ENCODE peak calls at places on chromosomes 3 and 15, in eight cellular contexts. P is heart left ventricle, Y is dorsolateral prefrontal cortex, W is transverse colon, C is pancreas, M is left ventricle myocardium inferior, Q is tibial artery, X is mammary epithelial cell. K is an unnamed sample.

GRCh38 chr15:70627734-70628541 is 135.4 kb downstream of the UACA start:
- DNase-seq in P (no peak), Y (no peak), W (no peak), C (no peak), M (no peak), Q (no peak), X (no peak), K (no peak)

GRCh38 chr15:27175479-27176153 is 204.6 kb downstream of the GABRG3 start:
- DNase-seq in P (no peak), Y (no peak), W (no peak), C (no peak), M (no peak), Q (no peak), X (no peak), K (no peak)

GRCh38 chr3:100954990-100955389 is 38.2 kb downstream of the ABI3BP start:
- DNase-seq in P (no peak), Y (no peak), W (peak), C (no peak), M (peak), Q (peak), X (peak), K (no peak)

GRCh38 chr3:95277614-95278013 is 1214.8 kb downstream of the NSUN3 start:
- DNase-seq in P (no peak), Y (no peak), W (no peak), C (no peak), M (no peak), Q (no peak), X (no peak), K (no peak)

GRCh38 chr3:124985358-124985757 is 50.8 kb upstream of the MUC13 start:
- DNase-seq in P (no peak), Y (no peak), W (no peak), C (no peak), M (no peak), Q (no peak), X (peak), K (no peak)

GRCh38 chr3:122008166-122008565 is 13.9 kb downstream of the ILDR1 start:
- DNase-seq in P (no peak), Y (no peak), W (no peak), C (no peak), M (no peak), Q (no peak), X (no peak), K (no peak)

GRCh38 chr15:70584441-70584837 is 178.9 kb downstream of the UACA start:
- DNase-seq in P (no peak), Y (no peak), W (no peak), C (no peak), M (no peak), Q (peak), X (no peak), K (no peak)

GRCh38 chr3:126891141-126891540 is 91.8 kb upstream of the PLXNA1 start:
- DNase-seq in P (no peak), Y (no peak), W (no peak), C (no peak), M (no peak), Q (peak), X (no peak), K (no peak)

GRCh38 chr3:194985031-194985578 is 285.9 kb downstream of the XXYLT1 start:
- DNase-seq in P (peak), Y (no peak), W (peak), C (peak), M (peak), Q (peak), X (no peak), K (no peak)

GRCh38 chr3:121601212-121601812 is 8.1 kb downstream of the FBXO40 start:
- DNase-seq in P (no peak), Y (no peak), W (no peak), C (no peak), M (no peak), Q (no peak), X (no peak), K (no peak)

GRCh38 chr3:127886276-127886862 is 28.7 kb upstream of the KBTBD12 start:
- DNase-seq in P (no peak), Y (no peak), W (no peak), C (no peak), M (no peak), Q (no peak), X (no peak), K (no peak)

GRCh38 chr3:39292961-39293360 is 13.1 kb upstream of the CX3CR1 start:
- DNase-seq in P (no peak), Y (no peak), W (no peak), C (no peak), M (no peak), Q (no peak), X (no peak), K (no peak)

GRCh38 chr3:191721390-191721801 is 260.4 kb downstream of the PYDC2 start:
- DNase-seq in P (no peak), Y (no peak), W (no peak), C (no peak), M (no peak), Q (no peak), X (peak), K (no peak)

GRCh38 chr15:66787472-66787871 is 85.4 kb downstream of the SMAD6 start:
- DNase-seq in P (no peak), Y (no peak), W (no peak), C (no peak), M (no peak), Q (peak), X (no peak), K (no peak)

GRCh38 chr3:132981746-132982145 is 56.4 kb upstream of the TMEM108 start:
- DNase-seq in P (no peak), Y (no peak), W (no peak), C (no peak), M (no peak), Q (no peak), X (no peak), K (no peak)

GRCh38 chr3:188558343-188559068 is 404.5 kb downstream of the LPP start:
- DNase-seq in P (no peak), Y (no peak), W (no peak), C (no peak), M (no peak), Q (no peak), X (no peak), K (no peak)

GRCh38 chr3:14862661-14863230 is 44.0 kb downstream of the FGD5 start:
- DNase-seq in P (no peak), Y (no peak), W (no peak), C (no peak), M (no peak), Q (peak), X (no peak), K (no peak)

GRCh38 chr3:188905580-188905979 is 266.2 kb upstream of the TPRG1 start:
- DNase-seq in P (no peak), Y (no peak), W (no peak), C (no peak), M (no peak), Q (no peak), X (no peak), K (no peak)

GRCh38 chr3:107574650-107575049 is 51.9 kb downstream of the BBX start:
- DNase-seq in P (no peak), Y (no peak), W (no peak), C (no peak), M (no peak), Q (no peak), X (peak), K (peak)

GRCh38 chr3:72829701-72830100 is 18.5 kb downstream of the SHQ1 start:
- DNase-seq in P (no peak), Y (no peak), W (no peak), C (no peak), M (no peak), Q (no peak), X (no peak), K (no peak)

GRCh38 chr3:123449092-123449985 is 449 bp upstream of the ADCY5 start:
- DNase-seq in P (peak), Y (no peak), W (peak), C (peak), M (peak), Q (peak), X (peak), K (no peak)

GRCh38 chr3:59286791-59287531 is 237.1 kb upstream of the CFAP20DC start:
- DNase-seq in P (no peak), Y (no peak), W (no peak), C (peak), M (no peak), Q (no peak), X (peak), K (no peak)

GRCh38 chr3:134332344-134332743 is 41.9 kb downstream of the AMOTL2 start:
- DNase-seq in P (no peak), Y (no peak), W (no peak), C (no peak), M (no peak), Q (peak), X (no peak), K (no peak)

GRCh38 chr15:72242775-72243370 is 11.9 kb upstream of the PKM start:
- DNase-seq in P (no peak), Y (no peak), W (no peak), C (no peak), M (no peak), Q (no peak), X (no peak), K (no peak)

GRCh38 chr3:152738656-152739055 is 96.3 kb upstream of the P2RY1 start:
- DNase-seq in P (no peak), Y (no peak), W (no peak), C (no peak), M (no peak), Q (no peak), X (no peak), K (no peak)

GRCh38 chr3:51967384-51968174 is at the start of gene PCBP4:
- DNase-seq in P (peak), Y (peak), W (peak), C (peak), M (peak), Q (peak), X (no peak), K (no peak)

GRCh38 chr15:86645861-86646393 is 566.3 kb downstream of the AGBL1 start:
- DNase-seq in P (no peak), Y (no peak), W (no peak), C (no peak), M (no peak), Q (no peak), X (peak), K (no peak)

GRCh38 chr15:65638681-65639089 is 16.9 kb downstream of the SLC24A1 start:
- DNase-seq in P (no peak), Y (no peak), W (no peak), C (no peak), M (no peak), Q (no peak), X (peak), K (no peak)

GRCh38 chr15:51846463-51847230 is 17.2 kb downstream of the TMOD3 start:
- DNase-seq in P (no peak), Y (no peak), W (no peak), C (no peak), M (no peak), Q (no peak), X (peak), K (no peak)

GRCh38 chr3:68571321-68571720 is 361.0 kb downstream of the TAFA4 start:
- DNase-seq in P (no peak), Y (no peak), W (no peak), C (no peak), M (no peak), Q (no peak), X (no peak), K (no peak)

GRCh38 chr3:27844052-27844675 is 122.0 kb upstream of the EOMES start:
- DNase-seq in P (no peak), Y (no peak), W (no peak), C (no peak), M (no peak), Q (no peak), X (no peak), K (no peak)

GRCh38 chr15:65958835-65959234 is 89.5 kb downstream of the RAB11A start:
- DNase-seq in P (no peak), Y (no peak), W (no peak), C (no peak), M (no peak), Q (no peak), X (no peak), K (no peak)

GRCh38 chr3:13046569-13047279 is 26.5 kb downstream of the IQSEC1 start:
- DNase-seq in P (no peak), Y (no peak), W (no peak), C (no peak), M (no peak), Q (no peak), X (no peak), K (no peak)

GRCh38 chr3:71258116-71258515 is 325.4 kb downstream of the FOXP1 start:
- DNase-seq in P (no peak), Y (no peak), W (no peak), C (no peak), M (no peak), Q (no peak), X (peak), K (peak)

GRCh38 chr3:131083190-131083863 is 56.6 kb downstream of the NEK11 start:
- DNase-seq in P (peak), Y (peak), W (peak), C (peak), M (peak), Q (peak), X (no peak), K (no peak)

GRCh38 chr3:165125836-165126235 is 47.5 kb upstream of the SI start:
- DNase-seq in P (no peak), Y (no peak), W (no peak), C (no peak), M (no peak), Q (no peak), X (no peak), K (no peak)

GRCh38 chr3:56254261-56254660 is 214.0 kb downstream of the ERC2 start:
- DNase-seq in P (no peak), Y (no peak), W (no peak), C (no peak), M (no peak), Q (no peak), X (no peak), K (no peak)

GRCh38 chr3:127037423-127037841 is 54.5 kb downstream of the PLXNA1 start:
- DNase-seq in P (peak), Y (peak), W (peak), C (no peak), M (peak), Q (peak), X (no peak), K (no peak)

GRCh38 chr15:34266751-34267150 is 41.9 kb downstream of the EMC4 start:
- DNase-seq in P (no peak), Y (no peak), W (no peak), C (no peak), M (no peak), Q (no peak), X (no peak), K (no peak)

GRCh38 chr3:183159319-183159718 is 3.2 kb downstream of the LAMP3 start:
- DNase-seq in P (no peak), Y (no peak), W (no peak), C (no peak), M (no peak), Q (no peak), X (no peak), K (no peak)

GRCh38 chr3:102235679-102236078 is 199.1 kb upstream of the ZPLD1 start:
- DNase-seq in P (no peak), Y (no peak), W (no peak), C (no peak), M (no peak), Q (no peak), X (no peak), K (no peak)
- TF ChIP-seq CTCF in P (peak), Y (peak), W (no peak), C (no peak), M (peak), Q (no peak), X (peak), K (peak)

GRCh38 chr3:149650828-149651227 is 7.0 kb downstream of the WWTR1 start:
- DNase-seq in P (no peak), Y (no peak), W (no peak), C (no peak), M (no peak), Q (no peak), X (peak), K (no peak)
- H3K4me3 ChIP-seq in P (no peak), Y (no peak), W (no peak), C (no peak), M (no peak), Q (no peak), X (no peak), K (no peak)

GRCh38 chr15:75731248-75732100 is 18.8 kb upstream of the CSPG4 start:
- DNase-seq in P (peak), Y (no peak), W (no peak), C (no peak), M (peak), Q (peak), X (no peak), K (no peak)
- TF ChIP-seq CTCF in P (peak), Y (no peak), W (no peak), C (no peak), M (no peak), Q (no peak), X (no peak), K (peak)

DNA sequence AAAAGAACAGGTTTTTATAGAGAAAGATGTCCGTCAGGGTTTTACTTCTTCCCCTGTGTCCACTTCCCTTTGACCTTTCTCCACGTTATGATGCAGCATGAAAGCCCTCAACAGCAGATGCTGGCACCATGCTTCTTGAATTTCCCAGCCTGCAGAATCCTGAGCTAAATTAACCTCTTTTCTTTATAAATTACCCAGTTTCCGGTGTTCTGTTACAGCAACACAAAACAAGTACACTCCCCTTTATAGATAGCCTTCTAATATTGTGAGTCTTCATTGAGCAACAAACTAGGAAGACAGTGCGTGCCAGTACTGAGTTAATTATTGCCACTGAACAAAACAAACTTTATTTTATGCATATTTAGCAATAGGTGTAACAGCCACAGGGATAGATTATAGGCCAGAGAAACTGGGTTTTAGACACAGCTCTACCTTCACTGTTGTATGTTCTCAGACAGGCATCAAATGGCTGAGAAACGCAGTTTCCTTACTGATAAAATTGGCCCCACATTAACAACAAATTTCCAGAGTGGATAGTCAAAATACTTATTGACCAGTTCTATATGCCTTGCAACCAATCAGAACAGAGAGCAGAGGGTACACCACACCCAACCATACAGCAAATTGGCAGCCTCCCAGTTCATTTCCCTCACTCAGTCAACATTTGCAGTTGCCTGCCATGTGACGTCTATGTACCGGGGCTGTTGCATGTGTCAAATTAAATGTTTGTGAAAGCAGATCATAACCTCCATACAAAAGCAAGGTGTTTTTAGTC is 14.4 kb upstream of the TBL1XR1 start:
- DNase-seq in P (no peak), Y (no peak), W (peak), C (peak), M (no peak), Q (no peak), X (no peak), K (no peak)
- H3K4me3 ChIP-seq in P (no peak), Y (no peak), W (no peak), C (no peak), M (no peak), Q (no peak), X (no peak), K (no peak)

DNA sequence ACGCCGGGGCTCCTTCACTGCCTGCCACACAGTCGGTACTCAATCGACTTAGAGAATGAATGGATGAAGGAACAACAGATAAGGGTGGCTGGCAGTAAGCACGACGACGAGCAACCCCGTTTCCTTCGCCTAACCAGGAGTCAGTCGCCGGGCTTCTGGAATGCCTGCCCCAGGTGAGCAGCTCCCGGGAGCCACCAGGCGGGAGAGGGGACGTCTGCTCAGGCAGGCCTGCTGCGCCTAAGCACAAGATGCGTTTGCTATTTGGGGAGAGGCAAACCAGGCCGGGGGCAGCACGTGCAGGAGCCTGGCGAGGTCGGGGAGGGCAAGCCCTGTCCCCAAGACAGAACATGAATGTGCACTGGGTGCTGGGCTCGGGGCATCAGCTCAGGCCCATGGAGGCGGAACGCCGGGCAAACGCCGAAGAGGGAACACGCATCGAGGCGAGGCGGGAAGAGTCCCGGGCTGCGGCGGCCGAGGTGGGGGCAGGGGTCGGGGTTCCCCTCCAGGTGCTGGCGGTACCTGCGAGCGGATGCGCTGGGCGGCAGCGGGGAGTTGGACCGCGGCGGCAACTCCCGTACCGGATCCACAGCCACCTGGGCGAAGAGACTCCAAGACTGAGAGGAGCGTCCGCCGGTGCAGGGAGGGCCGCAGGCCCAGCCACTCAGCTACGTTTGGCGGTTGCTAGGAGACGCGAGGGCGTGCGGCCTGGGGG is at the start of gene CFAP92:
- DNase-seq in P (peak), Y (peak), W (peak), C (peak), M (peak), Q (peak), X (peak), K (peak)
- TF ChIP-seq CTCF in P (no peak), Y (no peak), W (no peak), C (no peak), M (no peak), Q (no peak), X (no peak), K (no peak)

GRCh38 chr3:30644615-30645014 is 38.2 kb downstream of the TGFBR2 start:
- DNase-seq in P (no peak), Y (no peak), W (peak), C (peak), M (peak), Q (no peak), X (no peak), K (no peak)
- H3K4me3 ChIP-seq in P (no peak), Y (no peak), W (no peak), C (no peak), M (no peak), Q (no peak), X (no peak), K (no peak)

K was measured in kidney epithelial cell.